ENCODE peak calls at places on chromosomes 16 and 17, in nine cellular contexts. One of them, this sample, is unnamed. For H3K9me3, the result is how much of the 10 kb centered on the place peaks cover.

GRCh38 chr17:10803830-10804498 is at the start of gene TMEM238L:
- DNase-seq in H1: no peak
- DNase-seq in breast epithelium: no peak
- DNase-seq in heart left ventricle: no peak
- DNase-seq in A549: no peak
- DNase-seq in stomach: peak
- DNase-seq in suprapubic skin: peak
- DNase-seq in IMR-90: no peak
- DNase-seq in tibial nerve: no peak
- DNase-seq in this sample: no peak

GRCh38 chr16:25633549-25633948 is 58.2 kb upstream of the HS3ST4 start:
- DNase-seq in H1: no peak
- DNase-seq in breast epithelium: no peak
- DNase-seq in heart left ventricle: no peak
- DNase-seq in A549: no peak
- DNase-seq in stomach: no peak
- DNase-seq in suprapubic skin: no peak
- DNase-seq in IMR-90: no peak
- DNase-seq in tibial nerve: no peak
- DNase-seq in this sample: no peak

GRCh38 chr17:8913091-8913490 is 45.6 kb upstream of the PIK3R6 start:
- DNase-seq in H1: no peak
- DNase-seq in breast epithelium: no peak
- DNase-seq in heart left ventricle: no peak
- DNase-seq in A549: no peak
- DNase-seq in stomach: no peak
- DNase-seq in suprapubic skin: no peak
- DNase-seq in IMR-90: no peak
- DNase-seq in tibial nerve: no peak
- DNase-seq in this sample: no peak

GRCh38 chr16:30786115-30786935 is 680 bp downstream of the ZNF629 start:
- DNase-seq in H1: peak
- DNase-seq in breast epithelium: no peak
- DNase-seq in heart left ventricle: peak
- DNase-seq in A549: peak
- DNase-seq in stomach: peak
- DNase-seq in suprapubic skin: no peak
- DNase-seq in IMR-90: peak
- DNase-seq in tibial nerve: no peak
- DNase-seq in this sample: peak

GRCh38 chr17:17892009-17892408 is 55.2 kb upstream of the SREBF1 start:
- DNase-seq in H1: no peak
- DNase-seq in breast epithelium: no peak
- DNase-seq in heart left ventricle: no peak
- DNase-seq in A549: no peak
- DNase-seq in stomach: no peak
- DNase-seq in suprapubic skin: no peak
- DNase-seq in IMR-90: no peak
- DNase-seq in tibial nerve: no peak
- DNase-seq in this sample: no peak

GRCh38 chr16:9980981-9981380 is 201.2 kb downstream of the GRIN2A start:
- DNase-seq in H1: no peak
- DNase-seq in breast epithelium: no peak
- DNase-seq in heart left ventricle: no peak
- DNase-seq in A549: no peak
- DNase-seq in stomach: no peak
- DNase-seq in suprapubic skin: no peak
- DNase-seq in IMR-90: no peak
- DNase-seq in tibial nerve: no peak
- DNase-seq in this sample: no peak

GRCh38 chr17:49969134-49969759 is at the start of gene DLX4:
- DNase-seq in H1: peak
- DNase-seq in breast epithelium: no peak
- DNase-seq in heart left ventricle: peak
- DNase-seq in A549: peak
- DNase-seq in stomach: no peak
- DNase-seq in suprapubic skin: no peak
- DNase-seq in IMR-90: no peak
- DNase-seq in tibial nerve: no peak
- DNase-seq in this sample: no peak

GRCh38 chr17:9071921-9072503 is 50.7 kb downstream of the NTN1 start:
- DNase-seq in H1: no peak
- DNase-seq in breast epithelium: no peak
- DNase-seq in heart left ventricle: no peak
- DNase-seq in A549: no peak
- DNase-seq in stomach: no peak
- DNase-seq in suprapubic skin: no peak
- DNase-seq in IMR-90: no peak
- DNase-seq in tibial nerve: no peak
- DNase-seq in this sample: no peak

GRCh38 chr17:77555741-77556291 is 402.7 kb upstream of the TNRC6C start:
- DNase-seq in H1: no peak
- DNase-seq in breast epithelium: peak
- DNase-seq in heart left ventricle: peak
- DNase-seq in A549: no peak
- DNase-seq in stomach: no peak
- DNase-seq in suprapubic skin: no peak
- DNase-seq in IMR-90: no peak
- DNase-seq in tibial nerve: no peak
- DNase-seq in this sample: peak

GRCh38 chr17:63447688-63448005 is 1.5 kb upstream of the CYB561 start:
- DNase-seq in H1: no peak
- DNase-seq in breast epithelium: no peak
- DNase-seq in heart left ventricle: no peak
- DNase-seq in A549: no peak
- DNase-seq in stomach: peak
- DNase-seq in suprapubic skin: no peak
- DNase-seq in IMR-90: no peak
- DNase-seq in tibial nerve: no peak
- DNase-seq in this sample: peak

GRCh38 chr16:27786221-27786848 is 236.4 kb downstream of the KATNIP start:
- DNase-seq in H1: no peak
- DNase-seq in breast epithelium: no peak
- DNase-seq in heart left ventricle: no peak
- DNase-seq in A549: no peak
- DNase-seq in stomach: no peak
- DNase-seq in suprapubic skin: no peak
- DNase-seq in IMR-90: no peak
- DNase-seq in tibial nerve: no peak
- DNase-seq in this sample: no peak

GRCh38 chr16:27786881-27787625 is 237.1 kb downstream of the KATNIP start:
- DNase-seq in H1: no peak
- DNase-seq in breast epithelium: no peak
- DNase-seq in heart left ventricle: no peak
- DNase-seq in A549: no peak
- DNase-seq in stomach: no peak
- DNase-seq in suprapubic skin: no peak
- DNase-seq in IMR-90: no peak
- DNase-seq in tibial nerve: no peak
- DNase-seq in this sample: no peak

GRCh38 chr16:27784351-27785306 is 234.7 kb downstream of the KATNIP start:
- DNase-seq in H1: no peak
- DNase-seq in breast epithelium: no peak
- DNase-seq in heart left ventricle: no peak
- DNase-seq in A549: no peak
- DNase-seq in stomach: no peak
- DNase-seq in suprapubic skin: no peak
- DNase-seq in IMR-90: no peak
- DNase-seq in tibial nerve: no peak
- DNase-seq in this sample: no peak

GRCh38 chr16:27787661-27788060 is 237.7 kb downstream of the KATNIP start:
- DNase-seq in H1: no peak
- DNase-seq in breast epithelium: no peak
- DNase-seq in heart left ventricle: no peak
- DNase-seq in A549: no peak
- DNase-seq in stomach: no peak
- DNase-seq in suprapubic skin: no peak
- DNase-seq in IMR-90: no peak
- DNase-seq in tibial nerve: no peak
- DNase-seq in this sample: no peak

GRCh38 chr16:27785307-27785678 is 235.3 kb downstream of the KATNIP start:
- DNase-seq in H1: no peak
- DNase-seq in breast epithelium: no peak
- DNase-seq in heart left ventricle: no peak
- DNase-seq in A549: no peak
- DNase-seq in stomach: no peak
- DNase-seq in suprapubic skin: no peak
- DNase-seq in IMR-90: no peak
- DNase-seq in tibial nerve: no peak
- DNase-seq in this sample: no peak
- H3K27ac ChIP-seq in H1: no peak
- H3K27ac ChIP-seq in breast epithelium: no peak
- H3K27ac ChIP-seq in heart left ventricle: no peak
- H3K27ac ChIP-seq in A549: no peak
- H3K27ac ChIP-seq in stomach: no peak
- H3K27ac ChIP-seq in suprapubic skin: no peak
- H3K27ac ChIP-seq in IMR-90: no peak
- H3K27ac ChIP-seq in tibial nerve: no peak
- H3K27ac ChIP-seq in this sample: no peak

GRCh38 chr16:81549547-81550411 is 105.2 kb downstream of the CMIP start:
- DNase-seq in H1: no peak
- DNase-seq in breast epithelium: no peak
- DNase-seq in heart left ventricle: no peak
- DNase-seq in A549: no peak
- DNase-seq in stomach: no peak
- DNase-seq in suprapubic skin: no peak
- DNase-seq in IMR-90: no peak
- DNase-seq in tibial nerve: no peak
- DNase-seq in this sample: no peak

GRCh38 chr16:81548551-81548900 is 103.9 kb downstream of the CMIP start:
- DNase-seq in H1: no peak
- DNase-seq in breast epithelium: no peak
- DNase-seq in heart left ventricle: no peak
- DNase-seq in A549: no peak
- DNase-seq in stomach: no peak
- DNase-seq in suprapubic skin: no peak
- DNase-seq in IMR-90: no peak
- DNase-seq in tibial nerve: no peak
- DNase-seq in this sample: no peak

GRCh38 chr16:81550412-81550768 is 105.8 kb downstream of the CMIP start:
- DNase-seq in H1: no peak
- DNase-seq in breast epithelium: no peak
- DNase-seq in heart left ventricle: no peak
- DNase-seq in A549: no peak
- DNase-seq in stomach: no peak
- DNase-seq in suprapubic skin: no peak
- DNase-seq in IMR-90: no peak
- DNase-seq in tibial nerve: no peak
- DNase-seq in this sample: no peak

GRCh38 chr16:81547919-81548216 is 103.3 kb downstream of the CMIP start:
- DNase-seq in H1: no peak
- DNase-seq in breast epithelium: no peak
- DNase-seq in heart left ventricle: no peak
- DNase-seq in A549: no peak
- DNase-seq in stomach: no peak
- DNase-seq in suprapubic skin: no peak
- DNase-seq in IMR-90: no peak
- DNase-seq in tibial nerve: no peak
- DNase-seq in this sample: no peak

DNA sequence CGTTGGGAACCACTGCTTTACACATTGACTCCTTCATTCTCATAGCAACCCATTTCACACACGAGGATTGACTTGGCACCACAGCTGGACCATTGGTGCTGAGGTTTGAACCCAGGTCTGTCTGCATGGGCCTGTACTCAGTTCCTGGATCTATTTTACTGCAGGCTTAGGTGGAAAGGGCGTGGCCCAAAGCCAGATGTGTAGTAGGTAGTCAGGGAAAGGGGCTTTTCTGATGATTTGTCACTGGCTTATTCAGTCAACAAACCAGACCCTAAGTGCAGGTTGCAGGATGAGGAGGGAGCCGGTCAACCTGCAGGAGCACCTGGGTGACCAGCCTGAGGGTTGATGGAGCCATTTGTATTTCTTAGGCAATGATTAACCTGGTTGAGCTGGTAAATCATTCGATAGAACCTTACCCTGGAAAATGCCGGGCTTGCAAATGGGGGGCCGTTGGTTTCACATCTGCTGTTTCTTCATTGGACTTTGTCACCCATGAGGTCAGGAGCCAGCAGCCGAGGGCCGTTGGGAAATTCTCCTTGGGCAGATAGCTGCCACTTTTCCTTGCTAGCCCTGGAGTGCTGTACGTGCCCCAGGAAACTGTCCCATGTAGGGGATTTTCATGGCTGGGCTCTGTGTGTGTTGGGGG is 104.4 kb downstream of the CMIP start:
- DNase-seq in H1: no peak
- DNase-seq in breast epithelium: no peak
- DNase-seq in heart left ventricle: no peak
- DNase-seq in A549: peak
- DNase-seq in stomach: no peak
- DNase-seq in suprapubic skin: no peak
- DNase-seq in IMR-90: no peak
- DNase-seq in tibial nerve: no peak
- DNase-seq in this sample: no peak
- TF ChIP-seq POLR2A in H1: no peak
- TF ChIP-seq POLR2A in breast epithelium: no peak
- TF ChIP-seq POLR2A in heart left ventricle: no peak
- TF ChIP-seq POLR2A in A549: no peak
- TF ChIP-seq POLR2A in stomach: no peak
- TF ChIP-seq POLR2A in suprapubic skin: no peak
- TF ChIP-seq POLR2A in IMR-90: no peak
- TF ChIP-seq POLR2A in tibial nerve: no peak
- TF ChIP-seq POLR2A in this sample: no peak

DNA sequence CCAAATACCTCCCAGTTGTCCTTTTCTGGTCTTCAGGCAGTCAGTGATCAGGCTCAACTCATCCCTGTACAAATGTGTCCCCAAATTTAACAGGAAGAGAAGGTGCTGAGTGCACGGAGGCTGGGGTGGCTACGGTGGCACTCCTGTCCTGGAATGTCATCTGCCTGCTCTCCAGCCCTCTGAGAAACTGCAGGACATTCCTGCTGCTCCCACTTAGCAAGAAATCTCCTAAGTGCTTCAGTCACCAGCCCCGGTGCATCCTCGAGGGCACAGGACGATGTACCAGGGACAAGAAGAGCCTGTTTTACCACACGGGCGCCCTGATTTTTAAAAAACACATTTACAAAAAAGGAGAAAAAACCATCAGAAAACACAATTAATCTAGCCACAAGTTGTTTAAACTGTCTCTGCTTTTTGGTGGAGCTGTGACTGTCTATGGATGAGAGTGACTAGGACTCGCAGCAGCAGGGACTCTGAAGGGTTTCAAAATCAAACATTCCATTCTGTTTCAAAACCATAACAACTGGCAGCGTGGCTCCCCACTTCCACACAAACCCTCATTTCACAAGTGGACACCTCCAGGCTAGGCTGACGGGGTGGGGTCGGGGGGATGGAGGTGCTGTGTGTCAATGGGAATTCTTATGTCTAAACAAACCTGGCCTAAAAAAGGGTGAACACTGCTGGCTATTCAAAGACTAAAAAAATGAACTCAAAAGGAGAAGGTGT is 65.3 kb upstream of the CNEP1R1 start:
- DNase-seq in H1: no peak
- DNase-seq in breast epithelium: no peak
- DNase-seq in heart left ventricle: no peak
- DNase-seq in A549: no peak
- DNase-seq in stomach: no peak
- DNase-seq in suprapubic skin: no peak
- DNase-seq in IMR-90: no peak
- DNase-seq in tibial nerve: no peak
- DNase-seq in this sample: peak
- H3K9me3 ChIP-seq in H1: under half
- H3K9me3 ChIP-seq in breast epithelium: under half
- H3K9me3 ChIP-seq in heart left ventricle: under half
- H3K9me3 ChIP-seq in A549: under half
- H3K9me3 ChIP-seq in stomach: under half
- H3K9me3 ChIP-seq in suprapubic skin: under half
- H3K9me3 ChIP-seq in IMR-90: under half
- H3K9me3 ChIP-seq in tibial nerve: under half
- H3K9me3 ChIP-seq in this sample: under half

GRCh38 chr16:4376820-4377572 is 5.3 kb downstream of the VASN start:
- DNase-seq in H1: no peak
- DNase-seq in breast epithelium: no peak
- DNase-seq in heart left ventricle: peak
- DNase-seq in A549: no peak
- DNase-seq in stomach: no peak
- DNase-seq in suprapubic skin: no peak
- DNase-seq in IMR-90: no peak
- DNase-seq in tibial nerve: no peak
- DNase-seq in this sample: no peak
- H3K27ac ChIP-seq in H1: no peak
- H3K27ac ChIP-seq in breast epithelium: peak
- H3K27ac ChIP-seq in heart left ventricle: peak
- H3K27ac ChIP-seq in A549: peak
- H3K27ac ChIP-seq in stomach: peak
- H3K27ac ChIP-seq in suprapubic skin: peak
- H3K27ac ChIP-seq in IMR-90: peak
- H3K27ac ChIP-seq in tibial nerve: peak
- H3K27ac ChIP-seq in this sample: peak

This sample was measured in thyroid gland.